ENCODE peak calls at places on chromosome 12, in five cellular contexts. Q is HepG2, K is hepatocyte, P is neural progenitor cell, U is K562. Y is an unnamed sample.

GRCh38 chr12:24997496-24997895 is 48.6 kb upstream of the BCAT1 start:
- DNase-seq in Q (no peak), K (no peak), P (no peak), U (no peak), Y (no peak)

GRCh38 chr12:62259311-62259992 is 752 bp upstream of the USP15 start:
- DNase-seq in Q (peak), K (peak), P (no peak), U (no peak), Y (no peak)

GRCh38 chr12:61758661-61759060 is 501.5 kb upstream of the USP15 start:
- DNase-seq in Q (no peak), K (no peak), P (no peak), U (no peak), Y (no peak)

GRCh38 chr12:31001581-31002360 is 71.9 kb upstream of the DDX11 start:
- DNase-seq in Q (no peak), K (no peak), P (no peak), U (no peak), Y (no peak)

GRCh38 chr12:108313609-108314331 is 25.3 kb downstream of the CMKLR1 start:
- DNase-seq in Q (peak), K (peak), P (no peak), U (peak), Y (no peak)

GRCh38 chr12:90589966-90590365 is 365.0 kb downstream of the CCER1 start:
- DNase-seq in Q (no peak), K (no peak), P (no peak), U (no peak), Y (no peak)

GRCh38 chr12:132804426-132804861 is 24.2 kb downstream of the GOLGA3 start:
- DNase-seq in Q (no peak), K (peak), P (no peak), U (peak), Y (no peak)

GRCh38 chr12:128783129-128783574 is 40.6 kb downstream of the SLC15A4 start:
- DNase-seq in Q (no peak), K (no peak), P (no peak), U (no peak), Y (no peak)

GRCh38 chr12:103879048-103879692 is 38.1 kb upstream of the NT5DC3 start:
- DNase-seq in Q (no peak), K (no peak), P (no peak), U (no peak), Y (no peak)

GRCh38 chr12:64186789-64187188 is 35.3 kb downstream of the KICS2 start:
- DNase-seq in Q (no peak), K (no peak), P (no peak), U (peak), Y (no peak)

GRCh38 chr12:7351177-7351576 is 47.3 kb downstream of the ACSM4 start:
- DNase-seq in Q (no peak), K (no peak), P (no peak), U (no peak), Y (no peak)

GRCh38 chr12:98329589-98329988 is 185.8 kb upstream of the TMPO start:
- DNase-seq in Q (no peak), K (no peak), P (no peak), U (no peak), Y (no peak)

GRCh38 chr12:30599631-30600030 is 96.0 kb downstream of the IPO8 start:
- DNase-seq in Q (peak), K (peak), P (no peak), U (no peak), Y (no peak)

GRCh38 chr12:105748806-105749600 is 389.8 kb downstream of the NUAK1 start:
- DNase-seq in Q (no peak), K (peak), P (no peak), U (no peak), Y (no peak)

GRCh38 chr12:79883216-79883615 is 51.7 kb downstream of the PPP1R12A start:
- DNase-seq in Q (no peak), K (no peak), P (no peak), U (no peak), Y (no peak)

GRCh38 chr12:57031228-57031670 is 14.9 kb upstream of the TAC3 start:
- DNase-seq in Q (peak), K (no peak), P (no peak), U (peak), Y (peak)
- TF ChIP-seq CTCF in Q (peak), K (no peak), P (no peak), U (peak), Y (no peak)

GRCh38 chr12:32896438-32897275 is at the start of gene PKP2:
- DNase-seq in Q (peak), K (peak), P (peak), U (peak), Y (peak)
- H2AFZ ChIP-seq in Q (no peak), K (peak), P (peak), U (peak), Y (peak)

GRCh38 chr12:109910969-109911348 is 10.9 kb downstream of the TCHP start:
- DNase-seq in Q (peak), K (peak), P (peak), U (peak), Y (no peak)
- TF ChIP-seq CTCF in Q (peak), K (peak), P (peak), U (peak), Y (peak)

GRCh38 chr12:52025301-52026172 is 18.8 kb downstream of the TAMALIN start:
- DNase-seq in Q (peak), K (peak), P (peak), U (peak), Y (peak)
- H2AFZ ChIP-seq in Q (peak), K (peak), P (peak), U (peak), Y (peak)

DNA sequence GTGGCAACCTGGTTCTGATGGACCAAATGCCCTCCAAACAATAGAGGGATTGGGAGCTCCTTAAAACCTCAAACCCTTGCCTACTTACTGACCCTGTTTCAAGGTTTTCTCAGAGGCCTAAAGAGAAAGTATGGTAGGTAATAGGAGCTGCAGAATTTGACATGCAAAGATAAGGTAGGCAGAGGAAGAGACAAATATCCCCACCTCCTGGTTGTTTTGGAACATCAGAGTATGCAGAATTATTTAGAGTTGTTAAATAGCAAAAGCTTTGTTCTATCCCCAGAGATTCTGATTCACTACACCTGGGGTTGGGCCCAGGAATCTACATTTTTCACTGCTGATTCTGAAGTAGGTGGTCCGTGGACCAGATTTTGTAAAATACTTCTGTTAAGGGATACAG is 421.2 kb downstream of the SOX5 start:
- DNase-seq in Q (no peak), K (no peak), P (no peak), U (no peak), Y (no peak)
- TF ChIP-seq CTCF in Q (no peak), K (no peak), P (no peak), U (no peak), Y (no peak)

GRCh38 chr12:12294215-12295005 is 27.6 kb upstream of the LRP6 start:
- DNase-seq in Q (no peak), K (no peak), P (peak), U (no peak), Y (no peak)
- H2AFZ ChIP-seq in Q (peak), K (no peak), P (peak), U (peak), Y (no peak)

DNA sequence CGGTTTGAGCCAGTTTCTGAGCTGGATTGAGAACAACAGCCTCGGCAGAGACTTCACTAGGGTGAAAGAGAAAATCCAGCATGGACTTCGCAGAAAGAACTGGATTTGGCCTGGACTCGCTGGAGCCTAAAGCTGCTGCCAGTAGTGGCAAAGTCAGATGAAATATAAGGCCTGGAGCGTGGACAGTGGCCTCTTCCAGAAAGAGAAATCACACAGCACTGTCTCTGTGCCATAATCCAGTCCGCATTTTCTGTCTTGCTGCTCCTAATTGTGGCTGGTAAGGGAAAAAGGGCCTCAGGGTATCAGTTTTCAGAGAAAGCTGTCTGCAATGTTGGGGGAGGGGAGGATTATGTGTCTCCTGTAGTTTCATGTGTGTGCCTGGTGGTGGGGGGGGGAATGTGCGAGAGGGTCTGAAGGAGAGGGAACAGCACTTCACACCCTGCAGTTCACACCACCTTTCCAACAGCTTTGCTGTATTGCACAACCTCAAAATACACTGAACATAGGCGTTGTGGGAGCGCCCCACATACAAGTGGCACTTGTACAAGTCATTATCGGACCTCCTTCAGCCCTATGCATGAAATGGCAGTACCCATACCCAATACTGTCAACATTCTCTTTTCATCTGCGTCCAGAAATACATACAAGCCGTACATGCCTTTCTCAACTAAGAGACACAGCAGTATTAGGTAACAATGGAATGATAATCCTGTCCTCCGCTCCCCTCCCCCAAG is 107.6 kb upstream of the ATF7IP start:
- DNase-seq in Q (peak), K (peak), P (peak), U (peak), Y (peak)
- TF ChIP-seq CTCF in Q (peak), K (no peak), P (peak), U (no peak), Y (no peak)